ENCODE peak calls at places on chromosomes 7 and 10, in nine cellular contexts. One of them, this sample, is unnamed.

GRCh38 chr7:98406827-98407226 is 5.9 kb upstream of the BAIAP2L1 start:
- DNase-seq in RPMI8226: no peak
- DNase-seq in SW 1271: no peak
- DNase-seq in NCI-H2029 treated with DMSO at 0.1 percent for 48 hours: no peak
- DNase-seq in stimulated activated CD8-positive, alpha-beta memory T cell treated with anti-CD3 and anti-CD28 coated beads, Interleukin-12 subunit alpha, Interleukin-12 subunit beta, amount 100 ng/mL, for 4 hours: no peak
- DNase-seq in germinal center: no peak
- DNase-seq in right atrium auricular region: no peak
- DNase-seq in C1 segment of cervical spinal cord: no peak
- DNase-seq in A673: no peak
- DNase-seq in this sample: no peak

GRCh38 chr7:29102554-29103151 is 43.7 kb downstream of the CPVL start:
- DNase-seq in RPMI8226: peak; percentile 55
- DNase-seq in SW 1271: peak; percentile 28
- DNase-seq in NCI-H2029 treated with DMSO at 0.1 percent for 48 hours: peak; percentile 28
- DNase-seq in stimulated activated CD8-positive, alpha-beta memory T cell treated with anti-CD3 and anti-CD28 coated beads, Interleukin-12 subunit alpha, Interleukin-12 subunit beta, amount 100 ng/mL, for 4 hours: no peak
- DNase-seq in germinal center: peak; percentile 22
- DNase-seq in right atrium auricular region: peak; percentile 80
- DNase-seq in C1 segment of cervical spinal cord: peak; percentile 8
- DNase-seq in A673: peak; percentile 75
- DNase-seq in this sample: peak; percentile 43

GRCh38 chr10:52883996-52884871 is 111.7 kb upstream of the MBL2 start:
- DNase-seq in RPMI8226: peak; percentile 41
- DNase-seq in SW 1271: peak; percentile 55
- DNase-seq in NCI-H2029 treated with DMSO at 0.1 percent for 48 hours: no peak
- DNase-seq in stimulated activated CD8-positive, alpha-beta memory T cell treated with anti-CD3 and anti-CD28 coated beads, Interleukin-12 subunit alpha, Interleukin-12 subunit beta, amount 100 ng/mL, for 4 hours: no peak
- DNase-seq in germinal center: peak; percentile 25
- DNase-seq in right atrium auricular region: no peak
- DNase-seq in C1 segment of cervical spinal cord: peak; percentile 7
- DNase-seq in A673: peak; percentile 56
- DNase-seq in this sample: peak; percentile 14

GRCh38 chr7:66429498-66430163 is 199.1 kb upstream of the KCTD7 start:
- DNase-seq in RPMI8226: no peak
- DNase-seq in SW 1271: no peak
- DNase-seq in NCI-H2029 treated with DMSO at 0.1 percent for 48 hours: no peak
- DNase-seq in stimulated activated CD8-positive, alpha-beta memory T cell treated with anti-CD3 and anti-CD28 coated beads, Interleukin-12 subunit alpha, Interleukin-12 subunit beta, amount 100 ng/mL, for 4 hours: no peak
- DNase-seq in germinal center: no peak
- DNase-seq in right atrium auricular region: no peak
- DNase-seq in C1 segment of cervical spinal cord: no peak
- DNase-seq in A673: no peak
- DNase-seq in this sample: no peak

GRCh38 chr7:93044147-93044810 is 73.5 kb downstream of the SAMD9 start:
- DNase-seq in RPMI8226: no peak
- DNase-seq in SW 1271: no peak
- DNase-seq in NCI-H2029 treated with DMSO at 0.1 percent for 48 hours: no peak
- DNase-seq in stimulated activated CD8-positive, alpha-beta memory T cell treated with anti-CD3 and anti-CD28 coated beads, Interleukin-12 subunit alpha, Interleukin-12 subunit beta, amount 100 ng/mL, for 4 hours: no peak
- DNase-seq in germinal center: no peak
- DNase-seq in right atrium auricular region: no peak
- DNase-seq in C1 segment of cervical spinal cord: no peak
- DNase-seq in A673: peak; percentile 61
- DNase-seq in this sample: no peak

GRCh38 chr7:42843209-42843800 is 68.6 kb downstream of the C7orf25 start:
- DNase-seq in RPMI8226: peak; percentile 59
- DNase-seq in SW 1271: no peak
- DNase-seq in NCI-H2029 treated with DMSO at 0.1 percent for 48 hours: no peak
- DNase-seq in stimulated activated CD8-positive, alpha-beta memory T cell treated with anti-CD3 and anti-CD28 coated beads, Interleukin-12 subunit alpha, Interleukin-12 subunit beta, amount 100 ng/mL, for 4 hours: no peak
- DNase-seq in germinal center: peak; percentile 19
- DNase-seq in right atrium auricular region: no peak
- DNase-seq in C1 segment of cervical spinal cord: no peak
- DNase-seq in A673: peak; percentile 83
- DNase-seq in this sample: peak; percentile 53

GRCh38 chr7:143367972-143368371 is 5.5 kb upstream of the FAM131B start:
- DNase-seq in RPMI8226: peak; percentile 35
- DNase-seq in SW 1271: no peak
- DNase-seq in NCI-H2029 treated with DMSO at 0.1 percent for 48 hours: no peak
- DNase-seq in stimulated activated CD8-positive, alpha-beta memory T cell treated with anti-CD3 and anti-CD28 coated beads, Interleukin-12 subunit alpha, Interleukin-12 subunit beta, amount 100 ng/mL, for 4 hours: no peak
- DNase-seq in germinal center: no peak
- DNase-seq in right atrium auricular region: no peak
- DNase-seq in C1 segment of cervical spinal cord: no peak
- DNase-seq in A673: no peak
- DNase-seq in this sample: no peak

GRCh38 chr10:124532106-124532641 is 70.6 kb downstream of the LHPP start:
- DNase-seq in RPMI8226: peak; percentile 72
- DNase-seq in SW 1271: no peak
- DNase-seq in NCI-H2029 treated with DMSO at 0.1 percent for 48 hours: no peak
- DNase-seq in stimulated activated CD8-positive, alpha-beta memory T cell treated with anti-CD3 and anti-CD28 coated beads, Interleukin-12 subunit alpha, Interleukin-12 subunit beta, amount 100 ng/mL, for 4 hours: no peak
- DNase-seq in germinal center: peak; percentile 45
- DNase-seq in right atrium auricular region: no peak
- DNase-seq in C1 segment of cervical spinal cord: no peak
- DNase-seq in A673: no peak
- DNase-seq in this sample: no peak

GRCh38 chr10:110460111-110460809 is 37.4 kb upstream of the DUSP5 start:
- DNase-seq in RPMI8226: peak; percentile 94
- DNase-seq in SW 1271: no peak
- DNase-seq in NCI-H2029 treated with DMSO at 0.1 percent for 48 hours: no peak
- DNase-seq in stimulated activated CD8-positive, alpha-beta memory T cell treated with anti-CD3 and anti-CD28 coated beads, Interleukin-12 subunit alpha, Interleukin-12 subunit beta, amount 100 ng/mL, for 4 hours: peak; percentile 66
- DNase-seq in germinal center: peak; percentile 26
- DNase-seq in right atrium auricular region: peak; percentile 61
- DNase-seq in C1 segment of cervical spinal cord: no peak
- DNase-seq in A673: peak; percentile 38
- DNase-seq in this sample: no peak